ENCODE peak calls at places on chromosomes 1 and 21, in nine cellular contexts. C is heart right ventricle, K is progenitor cell of endocrine pancreas, P is neural crest cell, G is GM20000, F is cardiac fibroblast, R is PC-3, O is sigmoid colon, Y is fibroblast of pulmonary artery. B is an unnamed sample.

GRCh38 chr1:25462732-25463131 is 32.0 kb downstream of the MACO1 start:
- DNase-seq in R (no peak), Y (peak), C (no peak), K (no peak), F (peak), P (no peak), O (no peak), G (no peak), B (no peak)

GRCh38 chr21:34926784-34927548 is 122.1 kb downstream of the RUNX1 start:
- DNase-seq in P (no peak), F (peak), C (no peak), K (no peak), G (no peak), R (peak), O (no peak), Y (peak), B (no peak)

GRCh38 chr1:245859510-245860114 is 647.5 kb downstream of the SMYD3 start:
- DNase-seq in O (no peak), P (no peak), F (peak), R (peak), Y (peak), C (peak), K (no peak), G (no peak), B (no peak)

GRCh38 chr1:248622491-248623106 is 12.3 kb downstream of the OR2T11 start:
- DNase-seq in K (no peak), Y (peak), G (peak), O (no peak), P (no peak), C (no peak), R (peak), F (peak), B (no peak)

GRCh38 chr1:241828576-241828975 is 19.4 kb upstream of the EXO1 start:
- DNase-seq in R (peak), O (no peak), G (no peak), P (no peak), F (peak), Y (no peak), C (no peak), K (no peak), B (no peak)

GRCh38 chr1:22452401-22452963 is 831 bp downstream of the ZBTB40 start:
- DNase-seq in C (no peak), O (no peak), Y (peak), P (no peak), G (peak), R (peak), F (peak), K (no peak), B (no peak)

GRCh38 chr1:212566522-212567479 is 41.8 kb upstream of the ATF3 start:
- DNase-seq in O (peak), Y (peak), G (peak), K (no peak), P (no peak), R (peak), F (peak), C (no peak), B (no peak)

GRCh38 chr21:45264919-45265515 is 22.7 kb downstream of the POFUT2 start:
- DNase-seq in P (no peak), R (no peak), G (no peak), Y (no peak), F (no peak), C (no peak), O (peak), K (peak), B (peak)

GRCh38 chr1:224251741-224252146 is 68.7 kb downstream of the DEGS1 start:
- DNase-seq in F (no peak), O (no peak), C (no peak), Y (peak), K (no peak), R (no peak), P (no peak), G (no peak), B (no peak)

GRCh38 chr21:39842741-39843146 is 24.5 kb upstream of the PCP4 start:
- DNase-seq in R (no peak), G (no peak), P (no peak), O (no peak), F (no peak), C (no peak), Y (no peak), K (no peak), B (no peak)

GRCh38 chr1:1360511-1361169 is 2.3 kb upstream of the MXRA8 start:
- DNase-seq in G (no peak), Y (peak), R (peak), K (peak), C (peak), O (peak), F (peak), P (no peak), B (no peak)

GRCh38 chr1:1364266-1364665 is 5.9 kb upstream of the MXRA8 start:
- DNase-seq in G (no peak), P (no peak), R (peak), O (no peak), C (no peak), F (no peak), K (no peak), Y (no peak), B (no peak)

GRCh38 chr1:1361233-1361981 is 3.1 kb upstream of the MXRA8 start:
- DNase-seq in K (peak), Y (no peak), P (no peak), G (no peak), C (no peak), O (peak), F (no peak), R (no peak), B (no peak)

GRCh38 chr1:1359668-1360468 is 1.5 kb upstream of the MXRA8 start:
- DNase-seq in R (no peak), C (peak), G (no peak), P (no peak), K (peak), F (peak), Y (no peak), O (no peak), B (no peak)

DNA sequence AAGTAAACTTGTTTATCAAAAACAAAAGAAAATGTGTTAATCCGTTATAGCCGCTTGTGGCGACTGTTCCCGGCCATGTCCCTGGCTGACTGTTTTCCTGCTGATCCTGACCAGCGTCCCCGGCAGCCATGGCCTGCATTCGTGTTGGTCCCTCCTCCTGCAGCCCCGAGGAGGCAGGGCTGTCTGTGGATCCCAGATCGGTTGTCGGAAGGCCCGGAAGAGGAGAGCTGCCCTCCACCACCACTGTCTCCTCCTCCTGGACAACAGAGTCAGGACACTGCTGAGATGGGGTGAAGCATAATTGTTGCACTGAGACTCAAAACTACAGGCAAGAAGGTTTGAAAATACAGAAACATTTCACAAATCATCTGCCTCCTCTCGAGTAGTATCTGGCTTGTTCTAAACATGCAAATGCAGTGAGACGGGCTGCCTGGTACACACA is 3.6 kb upstream of the MXRA8 start:
- DNase-seq in C (peak), Y (peak), O (peak), P (no peak), K (peak), G (no peak), F (peak), R (no peak), B (no peak)
- TF ChIP-seq CTCF in C (no peak), Y (peak), O (no peak), P (no peak), K (no peak), G (no peak), F (peak), R (no peak), B (no peak)

DNA sequence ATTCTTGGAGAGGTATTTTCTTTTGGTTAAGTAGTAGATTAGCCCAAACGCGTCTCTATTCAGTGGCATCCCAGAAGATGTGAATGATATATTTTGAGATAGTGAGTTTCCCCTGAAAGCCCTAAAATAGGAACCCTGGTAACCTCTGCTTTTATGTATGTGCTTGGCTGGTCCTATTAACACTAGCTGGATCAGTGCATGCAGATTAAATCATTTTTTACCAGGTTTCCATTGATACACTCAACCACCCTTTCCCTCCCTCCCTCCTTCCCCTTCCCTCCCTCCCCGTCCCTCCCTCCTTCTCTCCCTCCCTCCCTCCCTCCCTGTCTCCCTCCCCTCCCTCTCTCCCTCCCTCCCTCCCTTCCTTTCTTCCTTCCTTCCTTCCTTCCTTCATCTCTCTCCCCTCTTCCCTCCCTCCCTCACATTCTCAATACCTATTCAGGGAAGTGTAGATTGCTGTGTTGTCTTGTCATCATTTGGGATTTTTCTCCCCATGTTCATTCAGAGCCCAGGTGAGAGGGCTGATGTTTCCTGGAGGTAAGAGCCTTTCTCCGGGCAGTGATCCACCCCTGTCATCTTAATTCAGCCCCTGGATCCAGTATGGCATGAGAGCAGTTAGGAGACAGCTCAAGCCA is 406.8 kb downstream of the PRDM2 start:
- DNase-seq in P (no peak), Y (no peak), F (no peak), R (no peak), O (no peak), G (no peak), K (no peak), C (no peak), B (no peak)
- TF ChIP-seq CTCF in P (no peak), Y (no peak), F (no peak), R (no peak), O (no peak), G (no peak), K (no peak), C (no peak), B (no peak)

DNA sequence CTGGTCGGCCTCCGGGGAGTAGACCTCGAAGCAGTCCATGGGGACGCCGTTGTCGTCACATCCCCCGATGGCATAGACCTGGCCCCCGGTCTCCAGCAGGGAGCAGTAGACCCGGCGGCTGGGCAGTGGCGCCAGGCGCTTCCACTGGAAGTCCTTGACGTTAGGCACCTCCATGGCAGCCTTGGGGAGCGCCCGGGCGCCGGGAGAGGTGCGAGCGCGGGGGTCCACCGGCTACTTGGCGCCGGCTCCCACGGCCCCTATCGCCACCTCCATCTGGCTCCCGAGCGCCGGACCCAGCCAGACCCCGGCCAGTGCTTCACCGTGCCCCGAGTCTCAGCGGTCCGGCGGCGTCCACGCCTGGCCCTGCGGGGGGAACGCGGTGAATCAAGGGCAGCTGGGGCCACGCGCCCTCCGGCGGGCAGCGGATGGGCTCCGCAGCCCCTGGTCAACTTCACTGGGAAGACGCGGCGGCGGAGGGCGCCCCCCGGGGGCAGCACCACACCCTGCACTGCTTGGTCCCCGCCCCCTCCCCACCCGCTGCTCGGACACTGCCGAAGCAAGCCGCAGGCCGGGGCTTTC is 13.2 kb downstream of the KLHDC8A start:
- DNase-seq in G (no peak), P (peak), O (no peak), F (no peak), R (no peak), Y (no peak), K (peak), C (no peak), B (no peak)
- TF ChIP-seq CTCF in G (no peak), P (peak), O (no peak), F (no peak), R (no peak), Y (peak), K (peak), C (no peak), B (no peak)

DNA sequence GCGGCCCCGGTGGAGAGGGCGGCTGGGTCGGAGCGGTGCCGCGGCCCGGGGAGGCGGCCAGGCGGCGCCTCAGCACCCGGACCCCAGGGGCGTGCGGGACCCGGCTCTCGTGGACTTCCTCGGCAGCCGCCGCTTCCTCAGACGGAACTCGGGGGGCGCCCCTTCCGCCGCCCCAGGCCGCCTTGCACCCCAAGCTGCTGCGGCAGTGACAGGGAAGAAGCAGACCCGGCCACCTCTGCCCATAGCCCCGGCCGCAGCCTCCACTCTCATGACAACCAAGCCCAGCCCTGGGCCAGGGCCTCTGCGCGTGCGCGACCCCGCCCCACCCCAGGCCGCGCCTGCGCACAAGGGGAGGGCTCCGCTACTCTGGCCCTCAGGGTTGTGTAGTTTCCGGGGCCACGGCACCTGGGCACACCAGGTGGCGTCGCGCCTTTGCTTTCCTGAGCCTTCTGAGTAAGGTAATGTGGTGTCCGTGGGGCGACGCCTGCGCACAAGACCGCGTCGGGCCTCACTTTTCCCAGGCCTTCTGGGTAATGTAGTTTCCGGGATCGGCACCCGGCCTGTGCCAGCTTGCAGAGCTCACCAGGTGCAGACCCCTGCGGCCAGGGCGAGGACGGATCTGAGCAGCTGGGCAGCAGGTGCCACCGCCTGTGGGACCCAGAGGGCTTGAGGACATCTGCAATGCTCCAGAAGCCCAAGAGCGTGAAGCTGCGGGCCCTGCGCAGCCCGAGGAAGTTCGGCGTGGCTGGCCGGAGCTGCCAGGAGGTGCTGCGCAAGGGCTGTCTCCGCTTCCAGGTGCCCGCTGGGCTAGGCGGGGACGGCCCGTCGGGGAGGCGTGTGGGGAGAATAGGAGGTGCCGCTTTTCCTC is at the start of the genes CEP104 and DFFB:
- DNase-seq in P (peak), R (peak), K (peak), O (peak), C (peak), Y (peak), F (peak), G (peak), B (peak)
- TF ChIP-seq CTCF in P (no peak), R (peak), K (peak), O (no peak), C (peak), Y (no peak), F (no peak), G (peak), B (no peak)

DNA sequence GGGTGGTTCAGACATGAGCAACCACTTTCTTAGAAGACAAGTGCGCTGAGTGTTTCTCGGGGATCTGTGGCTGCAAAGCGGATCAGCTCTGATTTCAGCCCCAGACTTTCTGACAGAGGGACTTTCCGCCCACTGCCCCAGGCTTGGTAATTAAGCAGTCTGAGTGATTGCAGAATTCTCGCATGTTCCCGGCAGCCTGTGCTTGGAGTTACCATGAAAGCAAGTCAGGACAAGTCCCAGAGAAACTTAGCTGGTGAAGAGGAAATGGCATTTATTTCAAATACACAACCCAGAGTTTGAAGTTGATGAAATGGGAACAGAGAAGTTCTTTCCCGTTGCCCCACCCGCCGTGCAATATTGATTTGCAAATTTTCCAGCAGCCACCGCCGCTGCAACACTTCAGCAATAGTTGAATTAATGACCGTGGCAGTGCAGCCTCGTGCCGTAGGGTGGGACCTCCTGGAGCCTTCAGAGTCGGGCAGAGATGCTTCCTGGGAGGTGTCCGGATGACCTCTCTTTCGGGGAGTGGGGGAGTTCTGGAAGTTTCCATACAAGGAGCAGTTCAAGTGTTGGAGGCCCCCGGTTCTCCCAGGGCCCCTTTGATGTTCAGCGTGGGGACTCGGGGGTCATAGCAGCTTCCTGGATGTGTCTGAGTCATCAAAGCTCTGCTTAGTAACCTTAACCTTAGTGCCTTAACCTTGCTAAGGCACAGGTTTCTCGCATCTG is 134.7 kb downstream of the KAZN start:
- DNase-seq in Y (no peak), P (peak), R (no peak), F (no peak), C (no peak), O (no peak), G (peak), K (no peak), B (no peak)
- TF ChIP-seq CTCF in Y (no peak), P (no peak), R (no peak), F (no peak), C (no peak), O (no peak), G (no peak), K (no peak), B (no peak)

GRCh38 chr1:145701306-145701862 is 5.8 kb downstream of the PDZK1 start:
- DNase-seq in P (no peak), C (no peak), O (no peak), Y (no peak), R (no peak), K (no peak), F (no peak), G (no peak), B (no peak)

GRCh38 chr1:145705634-145706033 is 1.5 kb downstream of the PDZK1 start:
- DNase-seq in G (no peak), Y (no peak), O (no peak), C (no peak), K (no peak), F (no peak), R (no peak), P (no peak), B (no peak)

GRCh38 chr1:145706282-145706681 is 886 bp downstream of the PDZK1 start:
- DNase-seq in F (peak), C (no peak), O (no peak), R (peak), G (no peak), P (no peak), Y (no peak), K (no peak), B (no peak)

GRCh38 chr1:145702826-145703225 is 4.3 kb downstream of the PDZK1 start:
- DNase-seq in P (no peak), F (no peak), K (no peak), Y (no peak), C (no peak), O (no peak), G (no peak), R (no peak), B (no peak)

DNA sequence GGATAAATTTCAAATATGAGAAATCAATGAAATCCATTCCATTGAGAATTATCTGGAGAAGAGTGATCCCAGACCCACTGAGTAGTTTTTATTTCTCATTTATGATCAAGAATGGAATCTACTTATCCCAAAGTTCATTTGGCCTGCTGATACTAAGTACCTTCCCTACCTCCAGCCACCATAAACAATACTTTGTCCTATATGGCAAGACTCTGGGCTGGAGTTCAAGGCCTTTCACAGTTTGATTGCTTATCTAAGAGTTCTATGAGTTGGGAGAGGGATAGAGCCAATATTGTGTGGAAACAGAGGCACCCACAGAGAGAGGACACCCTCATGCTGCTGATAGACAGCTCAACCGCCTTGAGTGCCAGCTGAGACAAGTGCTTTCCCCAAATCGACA is 5.1 kb downstream of the PDZK1 start:
- DNase-seq in Y (no peak), C (no peak), K (no peak), F (no peak), G (no peak), R (no peak), O (no peak), P (no peak), B (no peak)
- TF ChIP-seq CTCF in Y (no peak), C (no peak), K (no peak), F (no peak), G (no peak), R (no peak), O (no peak), P (no peak), B (no peak)

GRCh38 chr1:13703558-13704485 is 3.8 kb downstream of the PRDM2 start:
- DNase-seq in O (no peak), Y (no peak), F (no peak), R (no peak), C (no peak), G (no peak), K (no peak), P (no peak), B (no peak)
- TF ChIP-seq CTCF in O (no peak), Y (peak), F (peak), R (peak), C (no peak), G (no peak), K (peak), P (peak), B (no peak)

DNA sequence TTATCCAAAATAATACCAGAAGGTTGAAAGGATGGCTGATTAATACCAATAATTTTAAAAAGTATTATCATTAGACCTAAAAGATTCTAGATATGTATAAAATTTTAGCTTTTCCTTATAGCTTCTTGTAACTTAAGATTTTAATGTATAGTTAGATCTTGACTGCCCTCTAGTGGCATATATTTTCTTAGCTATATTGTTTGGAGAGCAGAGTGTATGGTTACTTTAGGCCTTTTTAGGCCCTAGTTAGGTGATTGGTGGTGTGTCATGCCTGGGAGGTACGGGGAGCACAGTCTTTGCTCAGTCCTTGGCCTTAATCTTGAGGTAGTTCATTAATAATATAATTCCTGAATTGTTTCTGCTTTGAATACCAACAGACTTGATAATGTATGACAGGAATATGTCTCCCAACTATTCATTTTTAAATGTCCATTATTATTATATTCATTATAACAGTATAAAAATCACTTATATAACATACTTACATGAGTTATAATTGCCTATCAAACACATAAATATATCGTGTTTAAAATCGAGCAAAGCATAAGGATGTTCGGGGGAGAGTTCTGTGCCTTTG is 328.4 kb downstream of the ZP4 start:
- DNase-seq in Y (peak), K (no peak), O (no peak), F (peak), G (peak), R (peak), P (peak), C (no peak), B (no peak)
- TF ChIP-seq CTCF in Y (peak), K (peak), O (peak), F (peak), G (peak), R (peak), P (peak), C (peak), B (peak)

B was measured in activated B cell treated with CpG ODN at 0.5 μM for 24 hours.